ENCODE peak calls at places on chromosome 17, in six cellular contexts. One of them, this sample, is unnamed. For H3K4me1, the result is how much of the 10 kb centered on the place peaks cover.

GRCh38 chr17:17232303-17232621 is 4.7 kb downstream of the FLCN start:
- DNase-seq in DND-41: no peak
- DNase-seq in CD4-positive, CD25-positive, alpha-beta regulatory T cell: no peak
- DNase-seq in adipocyte: no peak
- DNase-seq in endothelial cell of umbilical vein: no peak
- DNase-seq in CD4-positive, alpha-beta memory T cell: no peak
- DNase-seq in this sample: no peak

GRCh38 chr17:41777157-41777578 is 9.3 kb downstream of the JUP start:
- DNase-seq in CD4-positive, alpha-beta memory T cell: no peak
- DNase-seq in CD4-positive, CD25-positive, alpha-beta regulatory T cell: no peak
- DNase-seq in endothelial cell of umbilical vein: no peak
- DNase-seq in adipocyte: no peak
- DNase-seq in DND-41: no peak
- DNase-seq in this sample: no peak

GRCh38 chr17:1561420-1562177 is 993 bp downstream of the PITPNA start:
- DNase-seq in CD4-positive, CD25-positive, alpha-beta regulatory T cell: peak
- DNase-seq in adipocyte: peak
- DNase-seq in endothelial cell of umbilical vein: peak
- DNase-seq in DND-41: peak
- DNase-seq in CD4-positive, alpha-beta memory T cell: peak
- DNase-seq in this sample: peak

GRCh38 chr17:28745052-28745776 is 1.4 kb downstream of the TRAF4 start:
- DNase-seq in CD4-positive, CD25-positive, alpha-beta regulatory T cell: no peak
- DNase-seq in endothelial cell of umbilical vein: peak
- DNase-seq in DND-41: peak
- DNase-seq in adipocyte: peak
- DNase-seq in CD4-positive, alpha-beta memory T cell: peak
- DNase-seq in this sample: peak

GRCh38 chr17:63039342-63039741 is 73.3 kb downstream of the TANC2 start:
- DNase-seq in CD4-positive, alpha-beta memory T cell: no peak
- DNase-seq in DND-41: peak
- DNase-seq in CD4-positive, CD25-positive, alpha-beta regulatory T cell: no peak
- DNase-seq in endothelial cell of umbilical vein: no peak
- DNase-seq in adipocyte: no peak
- DNase-seq in this sample: no peak

GRCh38 chr17:64358261-64358788 is 32.3 kb downstream of the PECAM1 start:
- DNase-seq in CD4-positive, CD25-positive, alpha-beta regulatory T cell: no peak
- DNase-seq in CD4-positive, alpha-beta memory T cell: no peak
- DNase-seq in DND-41: no peak
- DNase-seq in endothelial cell of umbilical vein: no peak
- DNase-seq in adipocyte: peak
- DNase-seq in this sample: no peak

GRCh38 chr17:39139137-39139516 is 12.3 kb downstream of the PLXDC1 start:
- DNase-seq in endothelial cell of umbilical vein: no peak
- DNase-seq in CD4-positive, alpha-beta memory T cell: no peak
- DNase-seq in CD4-positive, CD25-positive, alpha-beta regulatory T cell: no peak
- DNase-seq in DND-41: no peak
- DNase-seq in adipocyte: peak
- DNase-seq in this sample: peak

GRCh38 chr17:81119223-81120148 is 45.8 kb upstream of the PVALEF start:
- DNase-seq in CD4-positive, CD25-positive, alpha-beta regulatory T cell: peak
- DNase-seq in DND-41: peak
- DNase-seq in endothelial cell of umbilical vein: peak
- DNase-seq in adipocyte: peak
- DNase-seq in CD4-positive, alpha-beta memory T cell: peak
- DNase-seq in this sample: peak

GRCh38 chr17:55273579-55274370 is 9.0 kb downstream of the HLF start:
- DNase-seq in CD4-positive, alpha-beta memory T cell: no peak
- DNase-seq in DND-41: no peak
- DNase-seq in adipocyte: peak
- DNase-seq in endothelial cell of umbilical vein: no peak
- DNase-seq in CD4-positive, CD25-positive, alpha-beta regulatory T cell: no peak
- DNase-seq in this sample: peak

GRCh38 chr17:43431741-43432523 is 33.1 kb downstream of the ARL4D start:
- DNase-seq in endothelial cell of umbilical vein: peak
- DNase-seq in CD4-positive, alpha-beta memory T cell: no peak
- DNase-seq in DND-41: no peak
- DNase-seq in adipocyte: no peak
- DNase-seq in CD4-positive, CD25-positive, alpha-beta regulatory T cell: no peak
- DNase-seq in this sample: no peak

GRCh38 chr17:57016764-57017116 is 38.8 kb downstream of the SCPEP1 start:
- DNase-seq in CD4-positive, CD25-positive, alpha-beta regulatory T cell: no peak
- DNase-seq in endothelial cell of umbilical vein: no peak
- DNase-seq in DND-41: no peak
- DNase-seq in CD4-positive, alpha-beta memory T cell: no peak
- DNase-seq in adipocyte: no peak
- DNase-seq in this sample: no peak

GRCh38 chr17:47219621-47220475 is 10.7 kb downstream of the MYL4 start:
- DNase-seq in adipocyte: no peak
- DNase-seq in CD4-positive, alpha-beta memory T cell: no peak
- DNase-seq in DND-41: no peak
- DNase-seq in endothelial cell of umbilical vein: no peak
- DNase-seq in CD4-positive, CD25-positive, alpha-beta regulatory T cell: no peak
- DNase-seq in this sample: no peak

GRCh38 chr17:21242780-21243515 is 10.3 kb downstream of the NATD1 start:
- DNase-seq in endothelial cell of umbilical vein: no peak
- DNase-seq in CD4-positive, CD25-positive, alpha-beta regulatory T cell: no peak
- DNase-seq in CD4-positive, alpha-beta memory T cell: no peak
- DNase-seq in adipocyte: no peak
- DNase-seq in DND-41: no peak
- DNase-seq in this sample: no peak

GRCh38 chr17:78478757-78479297 is 98.4 kb downstream of the DNAH17 start:
- DNase-seq in adipocyte: no peak
- DNase-seq in DND-41: no peak
- DNase-seq in CD4-positive, alpha-beta memory T cell: no peak
- DNase-seq in CD4-positive, CD25-positive, alpha-beta regulatory T cell: no peak
- DNase-seq in endothelial cell of umbilical vein: no peak
- DNase-seq in this sample: no peak

GRCh38 chr17:40323731-40324650 is 15.0 kb downstream of the RARA start:
- DNase-seq in endothelial cell of umbilical vein: peak
- DNase-seq in CD4-positive, CD25-positive, alpha-beta regulatory T cell: peak
- DNase-seq in DND-41: peak
- DNase-seq in CD4-positive, alpha-beta memory T cell: peak
- DNase-seq in adipocyte: no peak
- DNase-seq in this sample: no peak

GRCh38 chr17:79205688-79206205 is 131.1 kb downstream of the ENGASE start:
- DNase-seq in adipocyte: no peak
- DNase-seq in CD4-positive, CD25-positive, alpha-beta regulatory T cell: no peak
- DNase-seq in DND-41: no peak
- DNase-seq in endothelial cell of umbilical vein: no peak
- DNase-seq in CD4-positive, alpha-beta memory T cell: no peak
- DNase-seq in this sample: no peak

GRCh38 chr17:75450270-75450669 is 6.2 kb upstream of the TMEM94 start:
- DNase-seq in DND-41: no peak
- DNase-seq in endothelial cell of umbilical vein: no peak
- DNase-seq in adipocyte: no peak
- DNase-seq in CD4-positive, alpha-beta memory T cell: no peak
- DNase-seq in CD4-positive, CD25-positive, alpha-beta regulatory T cell: no peak
- DNase-seq in this sample: no peak

GRCh38 chr17:2415081-2415480 is 14.2 kb upstream of the MNT start:
- DNase-seq in CD4-positive, CD25-positive, alpha-beta regulatory T cell: no peak
- DNase-seq in DND-41: no peak
- DNase-seq in CD4-positive, alpha-beta memory T cell: no peak
- DNase-seq in adipocyte: no peak
- DNase-seq in endothelial cell of umbilical vein: no peak
- DNase-seq in this sample: no peak

GRCh38 chr17:40363480-40363838 is 1.1 kb downstream of the GJD3 start:
- DNase-seq in CD4-positive, CD25-positive, alpha-beta regulatory T cell: no peak
- DNase-seq in CD4-positive, alpha-beta memory T cell: no peak
- DNase-seq in adipocyte: peak
- DNase-seq in endothelial cell of umbilical vein: peak
- DNase-seq in DND-41: no peak
- DNase-seq in this sample: no peak

GRCh38 chr17:39591958-39592954 is 15.5 kb downstream of the NEUROD2 start:
- DNase-seq in endothelial cell of umbilical vein: peak
- DNase-seq in CD4-positive, alpha-beta memory T cell: peak
- DNase-seq in adipocyte: peak
- DNase-seq in DND-41: peak
- DNase-seq in CD4-positive, CD25-positive, alpha-beta regulatory T cell: no peak
- DNase-seq in this sample: peak

GRCh38 chr17:58084317-58084981 is 1.2 kb downstream of the DYNLL2 start:
- DNase-seq in endothelial cell of umbilical vein: peak
- DNase-seq in DND-41: peak
- DNase-seq in adipocyte: peak
- DNase-seq in CD4-positive, CD25-positive, alpha-beta regulatory T cell: peak
- DNase-seq in CD4-positive, alpha-beta memory T cell: peak
- DNase-seq in this sample: peak

GRCh38 chr17:10033982-10034381 is 128.9 kb upstream of the RCVRN start:
- DNase-seq in adipocyte: no peak
- DNase-seq in endothelial cell of umbilical vein: no peak
- DNase-seq in CD4-positive, alpha-beta memory T cell: no peak
- DNase-seq in CD4-positive, CD25-positive, alpha-beta regulatory T cell: no peak
- DNase-seq in DND-41: no peak
- DNase-seq in this sample: peak

GRCh38 chr17:10033449-10033848 is 128.4 kb upstream of the RCVRN start:
- DNase-seq in CD4-positive, alpha-beta memory T cell: no peak
- DNase-seq in DND-41: no peak
- DNase-seq in endothelial cell of umbilical vein: no peak
- DNase-seq in CD4-positive, CD25-positive, alpha-beta regulatory T cell: no peak
- DNase-seq in adipocyte: no peak
- DNase-seq in this sample: peak

GRCh38 chr17:10036511-10037061 is 131.5 kb upstream of the RCVRN start:
- DNase-seq in CD4-positive, CD25-positive, alpha-beta regulatory T cell: no peak
- DNase-seq in CD4-positive, alpha-beta memory T cell: no peak
- DNase-seq in adipocyte: no peak
- DNase-seq in DND-41: no peak
- DNase-seq in endothelial cell of umbilical vein: no peak
- DNase-seq in this sample: no peak

GRCh38 chr17:10032142-10032541 is 127.1 kb upstream of the RCVRN start:
- DNase-seq in endothelial cell of umbilical vein: no peak
- DNase-seq in adipocyte: peak
- DNase-seq in CD4-positive, CD25-positive, alpha-beta regulatory T cell: no peak
- DNase-seq in DND-41: no peak
- DNase-seq in CD4-positive, alpha-beta memory T cell: no peak
- DNase-seq in this sample: no peak

DNA sequence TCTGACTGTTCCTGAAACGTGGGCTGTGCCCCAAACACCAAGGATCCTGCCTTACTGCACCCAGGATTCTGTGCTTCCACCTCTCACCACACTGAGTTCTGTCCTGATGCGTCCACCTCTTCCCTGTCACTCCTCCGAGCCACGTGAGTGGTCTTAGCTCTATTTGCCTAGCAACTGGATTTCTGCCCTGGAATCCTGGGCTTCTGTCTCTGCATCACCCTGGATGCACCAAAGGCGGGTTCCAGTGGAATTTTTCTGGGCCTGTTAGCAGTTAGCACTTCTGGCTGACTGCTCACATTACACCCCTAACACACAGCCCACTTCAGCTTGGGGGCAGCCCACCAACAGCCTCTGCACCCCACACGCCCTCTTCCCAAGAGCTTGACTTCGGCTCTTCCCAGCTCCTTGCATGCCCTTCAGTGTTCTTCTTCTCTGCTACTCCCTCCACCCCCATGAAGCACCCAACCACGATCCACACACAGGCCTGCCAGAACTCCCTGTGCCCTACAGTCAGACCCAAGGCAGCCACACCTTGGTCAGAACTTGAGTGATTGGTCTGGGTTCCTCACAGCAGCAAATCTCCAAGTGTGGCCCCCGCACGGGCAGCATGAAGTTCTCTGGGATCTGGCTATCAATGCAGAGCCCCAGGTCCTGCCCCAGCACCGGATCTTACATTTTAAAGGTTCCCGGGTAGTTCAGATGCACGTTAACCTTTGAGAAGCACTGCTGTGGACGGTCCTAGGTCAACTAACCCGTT is 129.8 kb upstream of the RCVRN start:
- DNase-seq in DND-41: no peak
- DNase-seq in adipocyte: no peak
- DNase-seq in endothelial cell of umbilical vein: no peak
- DNase-seq in CD4-positive, alpha-beta memory T cell: no peak
- DNase-seq in CD4-positive, CD25-positive, alpha-beta regulatory T cell: no peak
- DNase-seq in this sample: peak
- H3K4me1 ChIP-seq in DND-41: under half
- H3K4me1 ChIP-seq in adipocyte: half or more
- H3K4me1 ChIP-seq in endothelial cell of umbilical vein: under half
- H3K4me1 ChIP-seq in CD4-positive, alpha-beta memory T cell: under half
- H3K4me1 ChIP-seq in CD4-positive, CD25-positive, alpha-beta regulatory T cell: under half
- H3K4me1 ChIP-seq in this sample: half or more

DNA sequence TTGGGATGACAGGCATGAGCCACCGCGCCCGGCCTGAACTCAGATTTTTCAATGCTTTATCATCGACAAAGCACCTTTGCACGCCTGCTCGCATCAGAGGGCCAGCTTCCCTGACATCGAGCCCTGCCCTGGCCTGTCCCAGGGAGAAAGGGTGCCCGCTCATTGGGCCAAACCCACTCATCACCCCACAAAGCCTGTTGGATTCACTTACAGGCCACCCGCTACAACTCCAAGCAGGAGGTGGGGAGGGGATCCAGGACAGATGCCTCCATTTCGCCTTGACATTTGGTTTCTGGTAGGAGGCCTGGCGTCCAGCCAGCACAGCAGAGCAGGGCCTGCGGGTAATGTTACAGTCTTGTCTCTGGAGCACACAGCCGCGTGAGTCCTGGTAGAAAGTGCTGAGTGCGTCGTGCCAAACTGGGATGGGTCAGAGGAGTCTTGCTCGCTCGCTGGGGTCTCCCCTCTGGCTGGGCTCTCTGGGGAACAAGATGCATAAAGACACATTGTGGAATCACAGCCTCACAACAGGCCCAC is 19.8 kb downstream of the SMTNL2 start:
- DNase-seq in CD4-positive, CD25-positive, alpha-beta regulatory T cell: no peak
- DNase-seq in endothelial cell of umbilical vein: no peak
- DNase-seq in CD4-positive, alpha-beta memory T cell: no peak
- DNase-seq in adipocyte: peak
- DNase-seq in DND-41: no peak
- DNase-seq in this sample: no peak
- H3K4me1 ChIP-seq in CD4-positive, CD25-positive, alpha-beta regulatory T cell: under half
- H3K4me1 ChIP-seq in endothelial cell of umbilical vein: under half
- H3K4me1 ChIP-seq in CD4-positive, alpha-beta memory T cell: under half
- H3K4me1 ChIP-seq in adipocyte: under half
- H3K4me1 ChIP-seq in DND-41: under half
- H3K4me1 ChIP-seq in this sample: under half

GRCh38 chr17:74212262-74212912 is 984 bp upstream of the TTYH2 start:
- DNase-seq in DND-41: no peak
- DNase-seq in CD4-positive, CD25-positive, alpha-beta regulatory T cell: peak
- DNase-seq in endothelial cell of umbilical vein: peak
- DNase-seq in adipocyte: peak
- DNase-seq in CD4-positive, alpha-beta memory T cell: no peak
- DNase-seq in this sample: no peak
- H3K4me1 ChIP-seq in DND-41: under half
- H3K4me1 ChIP-seq in CD4-positive, CD25-positive, alpha-beta regulatory T cell: half or more
- H3K4me1 ChIP-seq in endothelial cell of umbilical vein: under half
- H3K4me1 ChIP-seq in adipocyte: under half
- H3K4me1 ChIP-seq in CD4-positive, alpha-beta memory T cell: half or more
- H3K4me1 ChIP-seq in this sample: under half

DNA sequence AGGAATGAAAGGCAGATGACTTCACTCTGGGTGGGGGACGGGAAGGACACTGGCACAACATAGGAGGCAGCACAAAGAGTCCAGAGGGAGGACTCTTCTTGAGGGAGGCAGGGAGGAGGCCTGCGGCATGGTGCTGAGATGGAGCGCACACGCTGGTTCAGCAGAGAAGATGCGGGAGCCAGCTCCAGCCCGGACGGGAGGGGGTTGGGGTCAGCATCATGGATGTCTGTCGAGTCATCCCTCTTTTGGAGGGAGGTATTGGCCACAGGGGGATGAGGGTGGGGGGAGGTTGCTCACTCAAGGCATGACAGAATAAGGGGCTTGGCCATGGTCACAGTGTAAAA is 19.3 kb downstream of the DCAKD start:
- DNase-seq in endothelial cell of umbilical vein: no peak
- DNase-seq in adipocyte: no peak
- DNase-seq in DND-41: no peak
- DNase-seq in CD4-positive, CD25-positive, alpha-beta regulatory T cell: no peak
- DNase-seq in CD4-positive, alpha-beta memory T cell: no peak
- DNase-seq in this sample: no peak
- H3K4me1 ChIP-seq in endothelial cell of umbilical vein: under half
- H3K4me1 ChIP-seq in adipocyte: under half
- H3K4me1 ChIP-seq in DND-41: under half
- H3K4me1 ChIP-seq in CD4-positive, CD25-positive, alpha-beta regulatory T cell: under half
- H3K4me1 ChIP-seq in CD4-positive, alpha-beta memory T cell: under half
- H3K4me1 ChIP-seq in this sample: under half

This sample was measured in Karpas-422.